ENCODE peak calls at places on chromosome 5, in four cellular contexts. M, X, Z and A are unnamed samples.
A peak's percentile ranks its signal among the peaks of the same experiment; 100 is the strongest.

GRCh38 chr5:96347502-96348292 is 85.4 kb downstream of the PCSK1 start:
- DNase-seq in Z (no peak), M (no peak), X (no peak), A (no peak)

GRCh38 chr5:146283344-146283761 is 55.3 kb upstream of the POU4F3 start:
- DNase-seq in M (no peak), X (no peak), Z (no peak), A (no peak)

GRCh38 chr5:53381-54174 is 38.4 kb upstream of the PLEKHG4B start:
- DNase-seq in X (peak; percentile 43), M (peak; percentile 86), Z (no peak), A (peak; percentile 53)

GRCh38 chr5:94778299-94778698 is 159.8 kb downstream of the SLF1 start:
- DNase-seq in X (no peak), Z (no peak), M (no peak), A (no peak)

GRCh38 chr5:28958581-28958980 is 1920.2 kb upstream of the CDH9 start:
- DNase-seq in M (no peak), X (no peak), Z (no peak), A (no peak)

GRCh38 chr5:91024727-91025126 is 358.4 kb downstream of the ARRDC3 start:
- DNase-seq in X (no peak), M (no peak), Z (no peak), A (peak; percentile 14)

GRCh38 chr5:150013931-150014330 is 13.4 kb downstream of the HMGXB3 start:
- DNase-seq in Z (no peak), X (no peak), M (no peak), A (no peak)

GRCh38 chr5:138869763-138870500 is 5.2 kb downstream of the LRRTM2 start:
- DNase-seq in Z (no peak), M (no peak), X (no peak), A (no peak)